ENCODE peak calls at places on chromosomes 16 and 17, in six cellular contexts. D is A549, Q is cardiac muscle cell, E is lower leg skin, F is fibroblast of lung, M is HL-60. V is an unnamed sample.

GRCh38 chr17:67221062-67221998 is 23.7 kb downstream of the HELZ start:
- DNase-seq in F (peak; percentile 54), D (peak; percentile 57), Q (peak; percentile 67), M (peak; percentile 58), E (peak; percentile 26), V (no peak)

GRCh38 chr17:30344283-30345088 is 10.6 kb upstream of the TMIGD1 start:
- DNase-seq in D (no peak), M (peak; percentile 94), Q (peak; percentile 97), F (peak; percentile 75), E (no peak), V (no peak)

GRCh38 chr16:85974428-85975375 is 75.7 kb downstream of the IRF8 start:
- DNase-seq in F (no peak), Q (no peak), D (no peak), E (no peak), M (no peak), V (no peak)

GRCh38 chr17:58822148-58823050 is 66.7 kb downstream of the PPM1E start:
- DNase-seq in Q (peak; percentile 5), F (peak; percentile 5), M (no peak), E (no peak), D (no peak), V (no peak)

GRCh38 chr17:74585711-74586110 is 6.4 kb downstream of the CD300LD start:
- DNase-seq in M (no peak), D (no peak), F (no peak), Q (no peak), E (no peak), V (no peak)

GRCh38 chr16:81485824-81486554 is 41.4 kb downstream of the CMIP start:
- DNase-seq in E (peak; percentile 50), M (no peak), D (peak; percentile 47), F (no peak), Q (peak; percentile 41), V (peak; percentile 55)

GRCh38 chr16:4846503-4846900 is 586 bp downstream of the GLYR1 start:
- DNase-seq in Q (peak; percentile 44), D (no peak), E (peak; percentile 47), M (peak; percentile 66), F (peak; percentile 53), V (peak; percentile 23)

GRCh38 chr16:48558269-48558915 is 51.6 kb downstream of the N4BP1 start:
- DNase-seq in D (no peak), E (no peak), M (peak; percentile 84), F (peak; percentile 55), Q (peak; percentile 82), V (peak; percentile 25)

GRCh38 chr17:8956521-8956920 is 9.0 kb downstream of the PIK3R5 start:
- DNase-seq in F (no peak), M (no peak), Q (no peak), D (no peak), E (no peak), V (no peak)

GRCh38 chr16:87661561-87661960 is 59.3 kb downstream of the JPH3 start:
- DNase-seq in Q (peak; percentile 64), F (peak; percentile 41), M (peak; percentile 86), D (peak; percentile 43), E (no peak), V (no peak)

GRCh38 chr16:12819126-12820117 is 15.7 kb upstream of the CPPED1 start:
- DNase-seq in D (peak; percentile 67), F (peak; percentile 58), M (peak; percentile 77), Q (peak; percentile 64), E (no peak), V (no peak)

GRCh38 chr17:81464586-81464985 is 48.0 kb downstream of the ACTG1 start:
- DNase-seq in F (no peak), M (no peak), E (no peak), D (no peak), Q (no peak), V (no peak)

GRCh38 chr17:28574536-28574935 is 2.2 kb downstream of the ALDOC start:
- DNase-seq in D (no peak), M (no peak), F (no peak), Q (no peak), E (no peak), V (no peak)

GRCh38 chr17:45784583-45785372 is 658 bp downstream of the CRHR1 start:
- DNase-seq in E (no peak), D (peak; percentile 54), M (peak; percentile 46), Q (peak; percentile 30), F (no peak), V (no peak)

GRCh38 chr17:66235377-66235994 is 6.3 kb upstream of the APOH start:
- DNase-seq in E (no peak), Q (no peak), M (no peak), F (no peak), D (no peak), V (no peak)

GRCh38 chr17:79923974-79924638 is 84.9 kb upstream of the CBX4 start:
- DNase-seq in M (peak; percentile 29), E (no peak), Q (peak; percentile 37), F (no peak), D (no peak), V (no peak)

GRCh38 chr17:67689534-67690177 is 28.1 kb upstream of the NOL11 start:
- DNase-seq in E (peak; percentile 51), Q (peak; percentile 79), M (peak; percentile 59), F (peak; percentile 80), D (peak; percentile 85), V (peak; percentile 17)

GRCh38 chr17:45895304-45895968 is 1.1 kb downstream of the MAPT start:
- DNase-seq in Q (peak; percentile 11), M (no peak), E (no peak), F (peak; percentile 6), D (peak; percentile 51), V (no peak)

GRCh38 chr17:17849863-17850373 is 13.1 kb upstream of the SREBF1 start:
- DNase-seq in D (no peak), F (peak; percentile 57), E (no peak), M (peak; percentile 62), Q (peak; percentile 68), V (no peak)

GRCh38 chr17:44916781-44917241 is 1.5 kb upstream of the GFAP start:
- DNase-seq in Q (peak; percentile 61), E (no peak), D (no peak), F (peak; percentile 32), M (no peak), V (peak; percentile 27)

GRCh38 chr16:58499615-58500328 is at the start of gene NDRG4:
- DNase-seq in E (no peak), Q (peak; percentile 92), M (peak; percentile 26), D (peak; percentile 92), F (peak; percentile 80), V (peak; percentile 14)

GRCh38 chr17:6701719-6702118 is 11.4 kb downstream of the SLC13A5 start:
- DNase-seq in E (no peak), D (peak; percentile 72), M (no peak), Q (peak; percentile 33), F (no peak), V (no peak)

GRCh38 chr17:41894791-41895331 is 23.9 kb downstream of the ACLY start:
- DNase-seq in F (peak; percentile 87), D (no peak), Q (peak; percentile 63), E (peak; percentile 32), M (no peak), V (peak; percentile 91)

GRCh38 chr16:12081048-12081404 is 104.5 kb downstream of the SNX29 start:
- DNase-seq in D (no peak), M (no peak), E (no peak), F (no peak), Q (no peak), V (no peak)

DNA sequence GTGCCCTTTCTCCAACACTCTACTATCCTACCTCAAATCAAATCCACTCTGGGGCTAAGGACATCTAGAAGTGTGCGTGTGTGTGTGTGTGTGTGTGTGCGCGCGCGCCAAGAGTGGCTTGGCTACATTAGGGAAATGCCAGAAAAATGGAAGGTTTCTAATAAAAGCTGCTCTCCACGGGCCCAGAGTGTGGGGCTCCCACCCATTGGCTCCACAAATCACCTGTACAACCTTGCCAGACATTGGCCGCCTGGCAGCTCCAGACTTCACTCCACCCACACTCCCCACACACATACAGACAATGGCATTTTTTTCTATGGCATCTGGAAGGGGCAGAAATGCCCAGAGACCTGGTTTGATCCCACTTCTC is 30.3 kb upstream of the PHOSPHO1 start:
- DNase-seq in M (no peak), E (no peak), Q (no peak), D (no peak), F (no peak), V (no peak)
- H3K4me3 ChIP-seq in M (no peak overlapping the region), E (no peak overlapping the region), Q (no peak overlapping the region), D (no peak overlapping the region), F (no peak overlapping the region), V (peak overlapping the region; percentile 52)

DNA sequence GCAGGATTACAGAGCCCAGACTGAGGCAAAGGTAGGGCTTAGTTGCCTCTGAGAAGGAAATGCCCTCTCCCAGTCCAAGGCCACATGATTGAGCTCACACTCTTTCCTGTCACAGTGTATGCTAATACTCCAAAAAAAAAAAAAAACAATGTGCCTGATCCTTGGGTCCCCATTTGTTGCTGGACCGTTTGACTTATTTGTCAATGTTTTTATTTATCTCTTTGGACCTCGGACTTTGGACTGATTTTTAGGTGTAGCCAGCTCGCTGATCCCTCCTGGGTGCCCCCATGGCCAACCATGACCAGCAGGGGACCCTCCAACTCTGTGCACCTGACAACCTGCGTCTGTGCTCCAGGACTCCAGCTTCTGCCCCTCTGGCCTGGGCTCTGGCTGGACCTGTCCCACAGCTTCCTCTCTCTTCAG is 622 bp upstream of the CCL16 start:
- DNase-seq in F (no peak), E (no peak), Q (no peak), M (no peak), D (no peak), V (no peak)
- TF ChIP-seq CTCF in F (no peak), E (no peak), Q (no peak), M (no peak), D (no peak), V (no peak)

DNA sequence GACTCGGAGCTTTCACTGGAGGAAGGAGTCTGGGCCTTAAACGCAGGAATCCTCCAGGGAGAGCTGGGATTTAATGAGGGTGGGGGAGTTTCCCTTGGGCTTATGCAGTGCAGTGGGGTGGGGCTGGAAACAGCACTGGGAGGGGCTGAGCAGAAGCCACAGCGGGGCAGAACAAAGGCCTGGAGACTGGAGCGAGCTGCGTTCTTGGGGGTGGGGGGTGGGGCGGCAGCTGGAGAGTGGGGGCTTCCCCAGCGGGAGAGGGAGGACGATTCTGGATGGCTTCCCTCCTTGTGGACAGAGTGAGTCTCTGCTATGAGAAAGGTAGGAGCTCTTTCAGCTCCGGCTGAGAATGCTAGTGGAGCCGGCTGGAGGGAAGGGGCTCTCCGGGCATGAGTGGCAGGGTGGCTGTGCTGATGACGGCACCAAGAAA is 406.0 kb downstream of the SEC14L1 start:
- DNase-seq in F (no peak), Q (peak; percentile 3), E (no peak), M (no peak), D (no peak), V (no peak)
- H3K4me3 ChIP-seq in F (no peak overlapping the region), Q (no peak overlapping the region), E (no peak overlapping the region), M (no peak overlapping the region), D (no peak overlapping the region), V (no peak overlapping the region)

DNA sequence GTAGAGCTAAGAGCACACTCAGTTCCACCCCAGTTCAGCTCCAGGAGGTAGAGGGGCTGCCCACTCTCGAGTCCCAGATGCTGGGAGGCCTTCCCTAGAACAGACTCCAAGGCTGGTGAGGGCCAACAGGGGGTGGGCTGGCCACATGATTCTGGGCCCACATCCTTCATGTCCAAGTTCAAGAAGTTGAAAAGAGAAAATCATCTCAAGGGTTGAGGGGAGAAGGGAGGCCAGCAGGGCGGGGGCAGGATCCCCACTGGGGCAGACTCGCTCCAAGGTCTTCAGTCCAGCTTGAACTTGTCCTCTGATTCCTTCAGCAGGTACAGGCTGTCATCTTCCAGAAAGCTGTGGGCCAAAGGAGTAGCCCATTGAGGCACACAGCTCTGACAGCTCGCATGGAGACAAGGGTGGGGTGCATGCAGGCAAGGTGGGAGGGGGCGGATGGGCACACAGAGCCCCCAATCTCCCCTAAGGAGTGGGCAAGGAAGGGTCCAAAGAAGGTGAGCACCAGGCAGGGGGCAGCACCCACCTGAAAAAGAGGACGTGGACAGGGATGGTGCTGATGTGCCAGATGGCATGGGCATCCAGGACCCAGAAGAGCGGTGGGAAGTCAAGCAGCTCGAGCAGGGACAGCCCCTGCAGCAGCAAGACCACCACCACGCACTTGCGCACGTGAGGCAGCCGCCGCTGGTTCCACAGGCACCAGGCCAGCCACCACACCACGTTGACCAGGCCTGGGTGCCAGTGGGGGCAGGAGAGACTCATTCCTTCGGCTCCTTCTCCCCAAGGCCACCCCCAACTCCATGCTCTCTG is 4.5 kb downstream of the PNMT start:
- DNase-seq in E (no peak), F (no peak), D (no peak), Q (no peak), M (no peak), V (no peak)
- TF ChIP-seq CTCF in E (no peak), F (no peak), D (no peak), Q (no peak), M (no peak), V (no peak)

V was measured in AG09309.